ENCODE peak calls at places on chromosomes 2 and 18, in six cellular contexts. One of them, this sample, is unnamed.

GRCh38 chr2:160574472-160575140 is 81.0 kb upstream of the RBMS1 start:
- DNase-seq in neural progenitor cell: no peak
- DNase-seq in AG04450: peak
- DNase-seq in astrocyte: peak
- DNase-seq in fibroblast of lung: peak
- DNase-seq in A673: peak
- DNase-seq in this sample: no peak

GRCh38 chr2:197073701-197074433 is 147.4 kb upstream of the PGAP1 start:
- DNase-seq in neural progenitor cell: peak
- DNase-seq in AG04450: no peak
- DNase-seq in astrocyte: peak
- DNase-seq in fibroblast of lung: peak
- DNase-seq in A673: no peak
- DNase-seq in this sample: no peak

GRCh38 chr2:48414640-48414979 is 115.3 kb upstream of the STON1 start:
- DNase-seq in neural progenitor cell: no peak
- DNase-seq in AG04450: no peak
- DNase-seq in astrocyte: no peak
- DNase-seq in fibroblast of lung: no peak
- DNase-seq in A673: no peak
- DNase-seq in this sample: no peak

GRCh38 chr2:157747695-157748370 is 119.2 kb upstream of the ACVR1C start:
- DNase-seq in neural progenitor cell: peak
- DNase-seq in AG04450: peak
- DNase-seq in astrocyte: peak
- DNase-seq in fibroblast of lung: peak
- DNase-seq in A673: peak
- DNase-seq in this sample: no peak

GRCh38 chr2:113157108-113157896 is 16.5 kb upstream of the PSD4 start:
- DNase-seq in neural progenitor cell: peak
- DNase-seq in AG04450: no peak
- DNase-seq in astrocyte: peak
- DNase-seq in fibroblast of lung: peak
- DNase-seq in A673: no peak
- DNase-seq in this sample: peak

GRCh38 chr2:85017436-85018048 is 46.6 kb downstream of the KCMF1 start:
- DNase-seq in neural progenitor cell: no peak
- DNase-seq in AG04450: no peak
- DNase-seq in astrocyte: no peak
- DNase-seq in fibroblast of lung: no peak
- DNase-seq in A673: peak
- DNase-seq in this sample: no peak

GRCh38 chr2:10144771-10145518 is 22.4 kb downstream of the RRM2 start:
- DNase-seq in neural progenitor cell: no peak
- DNase-seq in AG04450: no peak
- DNase-seq in astrocyte: no peak
- DNase-seq in fibroblast of lung: no peak
- DNase-seq in A673: no peak
- DNase-seq in this sample: no peak

GRCh38 chr2:47664817-47665216 is 118.1 kb upstream of the MSH6 start:
- DNase-seq in neural progenitor cell: no peak
- DNase-seq in AG04450: no peak
- DNase-seq in astrocyte: no peak
- DNase-seq in fibroblast of lung: no peak
- DNase-seq in A673: peak
- DNase-seq in this sample: no peak

GRCh38 chr18:3283908-3284307 is 22.0 kb downstream of the MYL12B start:
- DNase-seq in neural progenitor cell: peak
- DNase-seq in AG04450: no peak
- DNase-seq in astrocyte: no peak
- DNase-seq in fibroblast of lung: no peak
- DNase-seq in A673: peak
- DNase-seq in this sample: no peak

GRCh38 chr18:24656571-24656971 is 196.1 kb downstream of the HRH4 start:
- DNase-seq in neural progenitor cell: no peak
- DNase-seq in AG04450: peak
- DNase-seq in astrocyte: peak
- DNase-seq in fibroblast of lung: peak
- DNase-seq in A673: no peak
- DNase-seq in this sample: no peak

GRCh38 chr2:51103205-51103604 is 71.3 kb upstream of the NRXN1 start:
- DNase-seq in neural progenitor cell: peak
- DNase-seq in AG04450: peak
- DNase-seq in astrocyte: peak
- DNase-seq in fibroblast of lung: peak
- DNase-seq in A673: no peak
- DNase-seq in this sample: no peak

GRCh38 chr2:230012242-230012884 is 56.4 kb downstream of the SLC16A14 start:
- DNase-seq in neural progenitor cell: no peak
- DNase-seq in AG04450: no peak
- DNase-seq in astrocyte: no peak
- DNase-seq in fibroblast of lung: no peak
- DNase-seq in A673: no peak
- DNase-seq in this sample: peak

GRCh38 chr2:8202139-8202538 is 479.7 kb upstream of the ID2 start:
- DNase-seq in neural progenitor cell: no peak
- DNase-seq in AG04450: no peak
- DNase-seq in astrocyte: no peak
- DNase-seq in fibroblast of lung: peak
- DNase-seq in A673: no peak
- DNase-seq in this sample: no peak

GRCh38 chr18:62610509-62611394 is 87.9 kb downstream of the ZCCHC2 start:
- DNase-seq in neural progenitor cell: peak
- DNase-seq in AG04450: no peak
- DNase-seq in astrocyte: no peak
- DNase-seq in fibroblast of lung: no peak
- DNase-seq in A673: no peak
- DNase-seq in this sample: no peak

GRCh38 chr2:43406643-43407042 is 180.2 kb upstream of the ZFP36L2 start:
- DNase-seq in neural progenitor cell: no peak
- DNase-seq in AG04450: no peak
- DNase-seq in astrocyte: no peak
- DNase-seq in fibroblast of lung: no peak
- DNase-seq in A673: no peak
- DNase-seq in this sample: no peak

GRCh38 chr2:8329660-8330622 is 351.9 kb upstream of the ID2 start:
- DNase-seq in neural progenitor cell: peak
- DNase-seq in AG04450: no peak
- DNase-seq in astrocyte: no peak
- DNase-seq in fibroblast of lung: no peak
- DNase-seq in A673: peak
- DNase-seq in this sample: peak

GRCh38 chr2:120512321-120512710 is 166.4 kb downstream of the INHBB start:
- DNase-seq in neural progenitor cell: no peak
- DNase-seq in AG04450: no peak
- DNase-seq in astrocyte: no peak
- DNase-seq in fibroblast of lung: no peak
- DNase-seq in A673: no peak
- DNase-seq in this sample: no peak
- TF ChIP-seq CTCF in neural progenitor cell: peak
- TF ChIP-seq CTCF in AG04450: no peak
- TF ChIP-seq CTCF in astrocyte: no peak
- TF ChIP-seq CTCF in fibroblast of lung: no peak
- TF ChIP-seq CTCF in A673: no peak
- TF ChIP-seq CTCF in this sample: no peak

GRCh38 chr2:209938906-209939305 is 63.5 kb upstream of the RPE start:
- DNase-seq in neural progenitor cell: no peak
- DNase-seq in AG04450: no peak
- DNase-seq in astrocyte: no peak
- DNase-seq in fibroblast of lung: no peak
- DNase-seq in A673: no peak
- DNase-seq in this sample: no peak

GRCh38 chr2:209937893-209938292 is 64.5 kb upstream of the RPE start:
- DNase-seq in neural progenitor cell: no peak
- DNase-seq in AG04450: no peak
- DNase-seq in astrocyte: no peak
- DNase-seq in fibroblast of lung: peak
- DNase-seq in A673: no peak
- DNase-seq in this sample: no peak

GRCh38 chr2:209936106-209936663 is 66.3 kb upstream of the RPE start:
- DNase-seq in neural progenitor cell: no peak
- DNase-seq in AG04450: no peak
- DNase-seq in astrocyte: peak
- DNase-seq in fibroblast of lung: peak
- DNase-seq in A673: peak
- DNase-seq in this sample: no peak

GRCh38 chr2:209929369-209929768 is 73.1 kb upstream of the RPE start:
- DNase-seq in neural progenitor cell: no peak
- DNase-seq in AG04450: no peak
- DNase-seq in astrocyte: no peak
- DNase-seq in fibroblast of lung: no peak
- DNase-seq in A673: no peak
- DNase-seq in this sample: no peak

DNA sequence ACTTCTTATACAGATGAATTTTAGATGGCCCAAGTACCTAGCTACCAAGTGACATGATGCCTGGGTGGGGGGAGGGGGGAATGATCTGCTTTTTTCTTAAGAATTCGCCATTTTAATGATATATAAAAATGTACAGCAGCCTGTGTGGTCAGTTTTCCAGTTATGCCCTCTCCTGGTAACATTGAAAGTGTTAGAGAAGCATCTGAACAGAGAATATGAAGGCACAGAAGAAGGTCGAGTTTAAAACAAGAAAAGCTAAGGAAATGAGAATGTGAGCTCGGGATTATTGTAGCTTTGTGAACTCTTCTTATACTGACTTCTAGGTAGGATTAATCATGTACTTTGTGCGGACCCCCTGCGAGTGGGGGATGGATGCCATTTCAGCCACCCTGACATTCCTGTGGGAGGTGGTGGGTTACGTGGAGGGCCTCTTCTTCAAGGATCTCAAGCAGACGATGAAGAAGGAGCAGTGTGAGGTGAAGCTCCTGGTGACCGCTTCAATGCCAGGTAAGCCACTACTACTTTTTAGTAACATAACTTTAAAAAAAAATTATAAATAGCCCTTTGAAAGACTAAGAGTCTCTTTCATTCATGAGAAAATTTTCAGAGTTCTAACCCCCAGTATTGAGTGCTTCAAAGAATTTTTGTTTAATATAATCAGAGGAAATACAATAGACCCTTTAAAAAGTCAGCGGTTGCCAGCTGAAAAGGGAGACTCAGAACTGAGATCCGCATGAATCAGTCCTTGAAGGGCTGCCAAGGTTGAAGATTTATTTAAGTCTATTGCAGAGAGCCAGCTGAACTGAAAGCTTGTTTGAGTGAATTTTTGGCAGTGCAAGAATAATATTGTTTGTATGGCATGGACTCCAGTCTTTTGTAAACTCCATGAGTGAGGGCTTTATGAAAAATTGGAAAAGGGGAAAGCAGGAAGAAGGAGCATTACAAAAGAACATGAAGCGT is 68.7 kb upstream of the RPE start:
- DNase-seq in neural progenitor cell: no peak
- DNase-seq in AG04450: peak
- DNase-seq in astrocyte: peak
- DNase-seq in fibroblast of lung: peak
- DNase-seq in A673: peak
- DNase-seq in this sample: no peak
- TF ChIP-seq CTCF in neural progenitor cell: no peak
- TF ChIP-seq CTCF in AG04450: no peak
- TF ChIP-seq CTCF in astrocyte: no peak
- TF ChIP-seq CTCF in fibroblast of lung: no peak
- TF ChIP-seq CTCF in A673: no peak
- TF ChIP-seq CTCF in this sample: no peak

DNA sequence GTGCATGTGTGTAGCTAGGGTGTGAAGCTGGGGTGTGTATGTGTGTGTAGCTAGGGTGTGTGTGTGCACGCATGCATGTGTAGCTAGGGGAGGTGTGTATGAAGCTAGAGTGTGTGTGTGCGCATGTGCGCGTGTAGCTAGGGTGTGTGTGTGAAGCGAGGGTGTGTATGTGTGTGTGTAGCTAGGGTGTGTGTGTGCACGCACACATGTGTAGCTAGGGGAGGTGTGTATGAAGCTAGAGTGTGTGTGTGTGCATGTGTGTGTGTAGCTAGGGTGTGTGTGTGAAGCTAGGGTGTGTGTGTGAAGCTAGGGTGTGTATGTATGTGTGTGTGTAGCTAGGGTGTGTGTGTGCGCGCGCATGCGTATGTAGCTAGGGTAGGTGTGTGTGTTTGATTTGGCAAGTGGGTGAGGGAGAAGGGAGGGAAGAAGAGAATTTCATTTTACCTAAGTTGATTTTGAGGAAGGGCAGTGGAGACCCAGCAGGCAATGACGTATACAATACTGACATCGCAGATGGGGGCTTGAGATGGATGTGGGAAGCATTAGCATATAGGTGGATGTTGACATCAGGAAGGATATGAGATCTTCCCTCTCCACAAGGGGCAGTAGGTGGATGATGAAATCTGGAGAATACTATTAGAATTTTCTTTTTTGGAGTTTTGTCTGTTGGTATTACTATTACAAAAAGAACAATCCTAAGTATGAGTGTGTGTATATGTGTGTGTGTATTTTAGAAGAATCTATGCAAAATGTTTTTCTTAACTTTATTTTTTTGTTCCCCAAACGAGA is 70.7 kb downstream of the PRELID3A start:
- DNase-seq in neural progenitor cell: no peak
- DNase-seq in AG04450: no peak
- DNase-seq in astrocyte: no peak
- DNase-seq in fibroblast of lung: no peak
- DNase-seq in A673: peak
- DNase-seq in this sample: no peak
- TF ChIP-seq CTCF in neural progenitor cell: no peak
- TF ChIP-seq CTCF in AG04450: no peak
- TF ChIP-seq CTCF in astrocyte: no peak
- TF ChIP-seq CTCF in fibroblast of lung: peak
- TF ChIP-seq CTCF in A673: no peak
- TF ChIP-seq CTCF in this sample: no peak

DNA sequence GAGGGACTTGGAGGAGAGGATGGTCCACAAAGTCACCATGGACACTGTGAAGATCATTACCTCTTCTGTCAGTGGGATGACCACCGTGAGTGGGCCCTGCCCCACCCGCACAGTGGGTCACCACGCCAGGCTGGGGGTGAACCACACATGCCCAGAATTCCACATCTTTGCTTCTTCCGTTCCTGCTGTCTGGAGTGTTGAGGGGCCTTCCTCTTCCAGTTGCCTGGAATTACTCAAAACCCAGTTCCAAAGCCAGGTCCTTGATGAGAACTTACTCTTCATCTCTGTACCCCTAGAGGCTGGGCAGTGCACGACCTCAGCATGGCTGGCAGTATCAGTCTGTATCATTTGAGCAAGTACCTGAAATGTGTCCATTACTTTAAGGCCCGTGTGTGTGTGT is 22.1 kb downstream of the MROH2A start:
- DNase-seq in neural progenitor cell: no peak
- DNase-seq in AG04450: no peak
- DNase-seq in astrocyte: no peak
- DNase-seq in fibroblast of lung: no peak
- DNase-seq in A673: no peak
- DNase-seq in this sample: no peak
- TF ChIP-seq CTCF in neural progenitor cell: no peak
- TF ChIP-seq CTCF in AG04450: no peak
- TF ChIP-seq CTCF in astrocyte: no peak
- TF ChIP-seq CTCF in fibroblast of lung: no peak
- TF ChIP-seq CTCF in A673: no peak
- TF ChIP-seq CTCF in this sample: no peak

DNA sequence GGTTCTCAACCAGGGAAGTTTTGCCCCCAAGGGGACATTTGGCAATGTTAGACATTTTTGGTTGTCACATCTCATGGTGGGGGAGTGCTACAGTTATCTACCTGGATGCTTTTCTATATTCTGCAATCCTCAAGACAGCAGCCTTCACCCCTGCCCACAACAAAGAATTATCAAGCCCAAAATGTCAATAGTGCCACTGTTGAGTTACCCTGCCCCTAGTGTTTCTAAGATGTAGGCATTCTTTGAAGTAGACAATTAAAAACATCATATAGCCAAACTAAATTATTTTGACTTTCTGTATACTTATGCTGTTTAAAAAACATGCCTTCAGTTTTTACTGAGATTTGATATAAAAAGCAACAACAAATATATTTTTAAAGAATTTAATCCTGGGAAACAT is 48.0 kb downstream of the ABI2 start:
- DNase-seq in neural progenitor cell: no peak
- DNase-seq in AG04450: no peak
- DNase-seq in astrocyte: no peak
- DNase-seq in fibroblast of lung: no peak
- DNase-seq in A673: no peak
- DNase-seq in this sample: no peak
- TF ChIP-seq CTCF in neural progenitor cell: peak
- TF ChIP-seq CTCF in AG04450: no peak
- TF ChIP-seq CTCF in astrocyte: no peak
- TF ChIP-seq CTCF in fibroblast of lung: no peak
- TF ChIP-seq CTCF in A673: peak
- TF ChIP-seq CTCF in this sample: no peak

This sample was measured in osteocyte.